ENCODE peak calls at places on chromosomes 6 and 20, in ten cellular contexts. One of them, this sample, is unnamed.

GRCh38 chr6:124677874-124678273 is 284.4 kb upstream of the RNF217 start:
- DNase-seq in ascending aorta: no peak
- DNase-seq in fibroblast of villous mesenchyme: no peak
- DNase-seq in mucosa of descending colon: no peak
- DNase-seq in fibroblast of pulmonary artery: no peak
- DNase-seq in stomach: no peak
- DNase-seq in NB4: no peak
- DNase-seq in brain microvascular endothelial cell: no peak
- DNase-seq in foreskin fibroblast: no peak
- DNase-seq in BJ: no peak
- DNase-seq in this sample: no peak

GRCh38 chr6:6892706-6893601 is 214.8 kb upstream of the RREB1 start:
- DNase-seq in ascending aorta: no peak
- DNase-seq in fibroblast of villous mesenchyme: no peak
- DNase-seq in mucosa of descending colon: no peak
- DNase-seq in fibroblast of pulmonary artery: no peak
- DNase-seq in stomach: no peak
- DNase-seq in NB4: peak; percentile 59
- DNase-seq in brain microvascular endothelial cell: no peak
- DNase-seq in foreskin fibroblast: no peak
- DNase-seq in BJ: no peak
- DNase-seq in this sample: no peak

GRCh38 chr6:132843316-132844040 is 29.1 kb downstream of the RPS12 start:
- DNase-seq in ascending aorta: no peak
- DNase-seq in fibroblast of villous mesenchyme: no peak
- DNase-seq in mucosa of descending colon: no peak
- DNase-seq in fibroblast of pulmonary artery: no peak
- DNase-seq in stomach: no peak
- DNase-seq in NB4: no peak
- DNase-seq in brain microvascular endothelial cell: no peak
- DNase-seq in foreskin fibroblast: no peak
- DNase-seq in BJ: no peak
- DNase-seq in this sample: no peak

GRCh38 chr6:113710110-113710509 is 147.0 kb upstream of the MARCKS start:
- DNase-seq in ascending aorta: no peak
- DNase-seq in fibroblast of villous mesenchyme: no peak
- DNase-seq in mucosa of descending colon: peak; percentile 72
- DNase-seq in fibroblast of pulmonary artery: no peak
- DNase-seq in stomach: no peak
- DNase-seq in NB4: no peak
- DNase-seq in brain microvascular endothelial cell: no peak
- DNase-seq in foreskin fibroblast: no peak
- DNase-seq in BJ: no peak
- DNase-seq in this sample: no peak

GRCh38 chr6:25012657-25013056 is 76.9 kb upstream of the RIPOR2 start:
- DNase-seq in ascending aorta: no peak
- DNase-seq in fibroblast of villous mesenchyme: peak; percentile 92
- DNase-seq in mucosa of descending colon: no peak
- DNase-seq in fibroblast of pulmonary artery: peak; percentile 82
- DNase-seq in stomach: no peak
- DNase-seq in NB4: peak; percentile 42
- DNase-seq in brain microvascular endothelial cell: peak; percentile 58
- DNase-seq in foreskin fibroblast: peak; percentile 79
- DNase-seq in BJ: peak; percentile 55
- DNase-seq in this sample: peak; percentile 82

GRCh38 chr6:93341900-93342613 is 77.3 kb downstream of the EPHA7 start:
- DNase-seq in ascending aorta: no peak
- DNase-seq in fibroblast of villous mesenchyme: no peak
- DNase-seq in mucosa of descending colon: no peak
- DNase-seq in fibroblast of pulmonary artery: no peak
- DNase-seq in stomach: no peak
- DNase-seq in NB4: no peak
- DNase-seq in brain microvascular endothelial cell: no peak
- DNase-seq in foreskin fibroblast: no peak
- DNase-seq in BJ: no peak
- DNase-seq in this sample: no peak

GRCh38 chr6:166456360-166457156 is 73.8 kb upstream of the MPC1 start:
- DNase-seq in ascending aorta: no peak
- DNase-seq in fibroblast of villous mesenchyme: peak; percentile 7
- DNase-seq in mucosa of descending colon: peak; percentile 48
- DNase-seq in fibroblast of pulmonary artery: peak; percentile 47
- DNase-seq in stomach: no peak
- DNase-seq in NB4: peak; percentile 33
- DNase-seq in brain microvascular endothelial cell: peak; percentile 11
- DNase-seq in foreskin fibroblast: peak; percentile 20
- DNase-seq in BJ: no peak
- DNase-seq in this sample: peak; percentile 61

GRCh38 chr6:82364087-82365010 is 732 bp downstream of the TPBG start:
- DNase-seq in ascending aorta: no peak
- DNase-seq in fibroblast of villous mesenchyme: peak; percentile 73
- DNase-seq in mucosa of descending colon: peak; percentile 51
- DNase-seq in fibroblast of pulmonary artery: peak; percentile 69
- DNase-seq in stomach: peak; percentile 49
- DNase-seq in NB4: no peak
- DNase-seq in brain microvascular endothelial cell: peak; percentile 18
- DNase-seq in foreskin fibroblast: peak; percentile 91
- DNase-seq in BJ: no peak
- DNase-seq in this sample: peak; percentile 77

GRCh38 chr20:21391495-21392298 is 5.6 kb downstream of the NKX2-4 start:
- DNase-seq in ascending aorta: no peak
- DNase-seq in fibroblast of villous mesenchyme: no peak
- DNase-seq in mucosa of descending colon: no peak
- DNase-seq in fibroblast of pulmonary artery: no peak
- DNase-seq in stomach: no peak
- DNase-seq in NB4: no peak
- DNase-seq in brain microvascular endothelial cell: no peak
- DNase-seq in foreskin fibroblast: no peak
- DNase-seq in BJ: no peak
- DNase-seq in this sample: no peak

GRCh38 chr6:119339941-119340456 is 9.6 kb downstream of the MAN1A1 start:
- DNase-seq in ascending aorta: no peak
- DNase-seq in fibroblast of villous mesenchyme: peak; percentile 17
- DNase-seq in mucosa of descending colon: no peak
- DNase-seq in fibroblast of pulmonary artery: no peak
- DNase-seq in stomach: no peak
- DNase-seq in NB4: no peak
- DNase-seq in brain microvascular endothelial cell: no peak
- DNase-seq in foreskin fibroblast: no peak
- DNase-seq in BJ: no peak
- DNase-seq in this sample: no peak

DNA sequence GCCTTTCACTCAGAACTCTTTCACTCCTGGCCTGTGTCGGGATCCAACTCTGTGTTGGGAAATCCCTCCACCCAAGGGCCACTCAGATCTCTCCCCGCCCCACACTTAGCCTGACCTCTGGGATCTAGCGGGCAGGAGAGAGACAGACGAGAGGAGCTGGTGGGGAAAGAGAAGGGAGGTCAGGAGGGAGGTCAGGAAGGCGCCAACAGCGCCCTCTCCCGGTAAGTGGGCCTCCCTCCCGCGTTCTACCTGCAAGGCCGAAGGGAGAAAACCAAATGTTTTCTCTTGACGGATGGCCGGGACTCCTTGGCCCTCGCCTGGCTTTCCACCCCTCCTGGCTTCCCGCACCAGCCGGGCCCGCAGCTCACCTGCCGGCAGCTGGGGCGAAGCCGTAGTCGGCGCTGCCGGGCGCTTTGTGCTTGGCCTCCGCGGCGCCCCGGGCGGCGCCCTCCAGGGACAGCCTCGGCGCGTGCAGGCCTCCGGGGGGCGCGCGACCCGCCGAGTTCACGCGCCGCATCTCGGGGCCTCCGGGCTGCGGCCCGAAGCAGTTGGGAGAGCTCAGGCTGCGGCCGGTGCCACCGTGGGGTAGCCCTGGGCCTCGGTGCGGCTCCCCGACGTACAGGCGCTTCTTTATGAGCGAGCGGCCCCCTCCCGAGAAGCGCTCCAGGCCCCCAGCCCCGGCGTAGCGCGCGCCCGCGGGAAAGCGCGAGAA is 38.2 kb downstream of the C6orf132 start:
- DNase-seq in ascending aorta: no peak
- DNase-seq in fibroblast of villous mesenchyme: peak; percentile 81
- DNase-seq in mucosa of descending colon: peak; percentile 65
- DNase-seq in fibroblast of pulmonary artery: peak; percentile 85
- DNase-seq in stomach: peak; percentile 59
- DNase-seq in NB4: peak; percentile 87
- DNase-seq in brain microvascular endothelial cell: peak; percentile 32
- DNase-seq in foreskin fibroblast: peak; percentile 72
- DNase-seq in BJ: no peak
- DNase-seq in this sample: peak; percentile 66
- TF ChIP-seq CTCF in ascending aorta: peak; percentile 44
- TF ChIP-seq CTCF in fibroblast of villous mesenchyme: peak; percentile 79
- TF ChIP-seq CTCF in mucosa of descending colon: peak; percentile 31
- TF ChIP-seq CTCF in fibroblast of pulmonary artery: peak; percentile 76
- TF ChIP-seq CTCF in stomach: peak; percentile 69
- TF ChIP-seq CTCF in NB4: peak; percentile 97
- TF ChIP-seq CTCF in brain microvascular endothelial cell: peak; percentile 87
- TF ChIP-seq CTCF in foreskin fibroblast: peak; percentile 68
- TF ChIP-seq CTCF in BJ: peak; percentile 65
- TF ChIP-seq CTCF in this sample: peak; percentile 73

GRCh38 chr6:35833534-35833933 is 28.4 kb downstream of the LHFPL5 start:
- DNase-seq in ascending aorta: no peak
- DNase-seq in fibroblast of villous mesenchyme: peak; percentile 10
- DNase-seq in mucosa of descending colon: no peak
- DNase-seq in fibroblast of pulmonary artery: peak; percentile 6
- DNase-seq in stomach: no peak
- DNase-seq in NB4: peak; percentile 88
- DNase-seq in brain microvascular endothelial cell: no peak
- DNase-seq in foreskin fibroblast: peak; percentile 22
- DNase-seq in BJ: no peak
- DNase-seq in this sample: no peak
- H3K4me3 ChIP-seq in ascending aorta: no peak overlapping the region
- H3K4me3 ChIP-seq in fibroblast of villous mesenchyme: no peak overlapping the region
- H3K4me3 ChIP-seq in mucosa of descending colon: no peak overlapping the region
- H3K4me3 ChIP-seq in fibroblast of pulmonary artery: no peak overlapping the region
- H3K4me3 ChIP-seq in stomach: no peak overlapping the region
- H3K4me3 ChIP-seq in NB4: no peak overlapping the region
- H3K4me3 ChIP-seq in brain microvascular endothelial cell: no peak overlapping the region
- H3K4me3 ChIP-seq in foreskin fibroblast: no peak overlapping the region
- H3K4me3 ChIP-seq in BJ: no peak overlapping the region
- H3K4me3 ChIP-seq in this sample: no peak overlapping the region

DNA sequence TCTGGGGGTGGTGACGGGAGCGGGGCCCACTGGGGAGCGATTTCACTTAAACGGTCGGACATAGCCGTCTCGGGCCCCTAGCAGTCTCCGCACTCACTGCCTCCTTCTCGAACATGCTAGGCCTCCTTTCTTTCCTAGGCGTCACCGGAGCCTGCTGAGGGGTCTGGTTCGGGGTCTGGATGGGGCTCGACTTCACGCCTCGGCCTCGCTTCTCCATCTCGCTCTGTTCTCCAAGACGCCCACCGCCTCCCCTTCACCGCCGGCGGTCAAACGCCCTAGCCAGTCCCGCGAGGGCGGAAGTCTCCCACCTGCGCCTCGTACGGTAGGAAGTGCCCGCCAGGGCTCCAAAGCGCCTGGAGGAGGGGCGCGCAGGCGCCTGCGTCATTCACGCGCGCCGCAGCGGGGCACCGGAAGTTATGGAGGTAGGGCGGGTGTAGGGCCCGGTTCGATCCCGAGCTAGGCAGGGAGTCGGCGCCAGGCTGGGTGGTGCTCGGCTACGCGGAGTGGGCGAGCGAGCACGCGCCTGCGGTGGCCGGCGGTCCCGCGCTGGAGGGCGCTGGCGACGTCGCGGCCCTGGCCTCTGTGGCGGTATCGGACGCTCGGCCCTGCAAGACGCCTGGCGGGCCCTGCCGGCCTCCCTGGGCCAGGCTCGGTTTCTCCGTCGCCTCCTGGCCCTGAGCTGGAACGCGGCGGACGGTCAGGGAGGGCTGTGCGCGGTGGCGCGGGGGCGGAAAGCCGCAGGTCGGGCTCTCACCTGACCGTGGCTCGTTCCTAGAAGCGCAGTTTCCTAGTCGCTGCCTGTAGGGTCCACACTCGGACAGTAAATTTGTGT is at the start of the genes DYNLT2 and ERMARD:
- DNase-seq in ascending aorta: peak; percentile 78
- DNase-seq in fibroblast of villous mesenchyme: peak; percentile 96
- DNase-seq in mucosa of descending colon: peak; percentile 96
- DNase-seq in fibroblast of pulmonary artery: peak; percentile 95
- DNase-seq in stomach: peak; percentile 96
- DNase-seq in NB4: peak; percentile 98
- DNase-seq in brain microvascular endothelial cell: peak; percentile 90
- DNase-seq in foreskin fibroblast: peak; percentile 98
- DNase-seq in BJ: peak; percentile 68
- DNase-seq in this sample: peak; percentile 95
- TF ChIP-seq CTCF in ascending aorta: peak; percentile 27
- TF ChIP-seq CTCF in fibroblast of villous mesenchyme: peak; percentile 25
- TF ChIP-seq CTCF in mucosa of descending colon: no peak
- TF ChIP-seq CTCF in fibroblast of pulmonary artery: no peak
- TF ChIP-seq CTCF in stomach: peak; percentile 36
- TF ChIP-seq CTCF in NB4: no peak
- TF ChIP-seq CTCF in brain microvascular endothelial cell: peak; percentile 49
- TF ChIP-seq CTCF in foreskin fibroblast: no peak
- TF ChIP-seq CTCF in BJ: peak; percentile 28
- TF ChIP-seq CTCF in this sample: peak; percentile 29

GRCh38 chr20:38604873-38605303 is 3.3 kb downstream of the ARHGAP40 start:
- DNase-seq in ascending aorta: no peak
- DNase-seq in fibroblast of villous mesenchyme: peak; percentile 11
- DNase-seq in mucosa of descending colon: no peak
- DNase-seq in fibroblast of pulmonary artery: peak; percentile 18
- DNase-seq in stomach: peak; percentile 27
- DNase-seq in NB4: no peak
- DNase-seq in brain microvascular endothelial cell: peak; percentile 32
- DNase-seq in foreskin fibroblast: peak; percentile 27
- DNase-seq in BJ: no peak
- DNase-seq in this sample: peak; percentile 47

GRCh38 chr20:38603286-38603685 is 1.7 kb downstream of the ARHGAP40 start:
- DNase-seq in ascending aorta: no peak
- DNase-seq in fibroblast of villous mesenchyme: no peak
- DNase-seq in mucosa of descending colon: no peak
- DNase-seq in fibroblast of pulmonary artery: no peak
- DNase-seq in stomach: no peak
- DNase-seq in NB4: no peak
- DNase-seq in brain microvascular endothelial cell: no peak
- DNase-seq in foreskin fibroblast: no peak
- DNase-seq in BJ: no peak
- DNase-seq in this sample: no peak

GRCh38 chr20:38600057-38600456 is 1.6 kb upstream of the ARHGAP40 start:
- DNase-seq in ascending aorta: no peak
- DNase-seq in fibroblast of villous mesenchyme: no peak
- DNase-seq in mucosa of descending colon: no peak
- DNase-seq in fibroblast of pulmonary artery: no peak
- DNase-seq in stomach: no peak
- DNase-seq in NB4: no peak
- DNase-seq in brain microvascular endothelial cell: no peak
- DNase-seq in foreskin fibroblast: no peak
- DNase-seq in BJ: no peak
- DNase-seq in this sample: no peak

GRCh38 chr20:38601216-38602184 is at the start of gene ARHGAP40:
- DNase-seq in ascending aorta: no peak
- DNase-seq in fibroblast of villous mesenchyme: no peak
- DNase-seq in mucosa of descending colon: peak; percentile 10
- DNase-seq in fibroblast of pulmonary artery: no peak
- DNase-seq in stomach: peak; percentile 51
- DNase-seq in NB4: peak; percentile 23
- DNase-seq in brain microvascular endothelial cell: no peak
- DNase-seq in foreskin fibroblast: peak; percentile 30
- DNase-seq in BJ: no peak
- DNase-seq in this sample: no peak

DNA sequence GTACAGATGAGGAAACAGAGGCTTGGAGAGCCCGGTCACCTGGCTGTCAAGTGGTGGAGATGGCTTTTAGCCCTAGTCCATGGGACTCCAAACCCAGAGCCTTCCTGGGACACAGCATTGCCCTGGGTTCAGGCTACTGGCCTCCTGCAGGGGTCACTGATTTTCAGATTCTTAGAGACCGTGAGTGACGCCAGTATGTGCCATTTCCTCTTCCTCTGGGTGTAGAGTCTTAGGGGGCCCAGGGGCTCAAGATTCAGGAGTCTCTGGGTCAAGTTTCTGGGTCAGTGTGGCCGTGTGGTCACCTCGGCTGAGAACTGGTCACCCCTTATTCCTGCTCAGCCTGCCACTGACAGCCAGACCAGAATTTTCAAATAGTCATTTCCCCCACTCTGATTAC is 574 bp downstream of the ARHGAP40 start:
- DNase-seq in ascending aorta: no peak
- DNase-seq in fibroblast of villous mesenchyme: no peak
- DNase-seq in mucosa of descending colon: no peak
- DNase-seq in fibroblast of pulmonary artery: no peak
- DNase-seq in stomach: no peak
- DNase-seq in NB4: no peak
- DNase-seq in brain microvascular endothelial cell: no peak
- DNase-seq in foreskin fibroblast: no peak
- DNase-seq in BJ: no peak
- DNase-seq in this sample: no peak
- H3K4me3 ChIP-seq in ascending aorta: no peak overlapping the region
- H3K4me3 ChIP-seq in fibroblast of villous mesenchyme: no peak overlapping the region
- H3K4me3 ChIP-seq in mucosa of descending colon: no peak overlapping the region
- H3K4me3 ChIP-seq in fibroblast of pulmonary artery: no peak overlapping the region
- H3K4me3 ChIP-seq in stomach: peak overlapping the region; percentile 25
- H3K4me3 ChIP-seq in NB4: no peak overlapping the region
- H3K4me3 ChIP-seq in brain microvascular endothelial cell: no peak overlapping the region
- H3K4me3 ChIP-seq in foreskin fibroblast: no peak overlapping the region
- H3K4me3 ChIP-seq in BJ: no peak overlapping the region
- H3K4me3 ChIP-seq in this sample: no peak overlapping the region

This sample was measured in cardiac fibroblast.